ENCODE peak calls at places on chromosomes 5 and 9, in six cellular contexts. One of them, this sample, is unnamed.

GRCh38 chr5:124823336-124823849 is 77.0 kb upstream of the ZNF608 start:
- DNase-seq in suprapubic skin: no peak
- DNase-seq in HepG2: no peak
- DNase-seq in GM12878: no peak
- DNase-seq in sigmoid colon: no peak
- DNase-seq in transverse colon: no peak
- DNase-seq in this sample: no peak

GRCh38 chr5:30698217-30698616 is 495.3 kb upstream of the CDH6 start:
- DNase-seq in suprapubic skin: no peak
- DNase-seq in HepG2: no peak
- DNase-seq in GM12878: no peak
- DNase-seq in sigmoid colon: no peak
- DNase-seq in transverse colon: no peak
- DNase-seq in this sample: no peak

GRCh38 chr9:116124472-116125040 is 29.0 kb upstream of the PAPPA start:
- DNase-seq in suprapubic skin: no peak
- DNase-seq in HepG2: no peak
- DNase-seq in GM12878: no peak
- DNase-seq in sigmoid colon: no peak
- DNase-seq in transverse colon: no peak
- DNase-seq in this sample: no peak

GRCh38 chr9:125486109-125486508 is 220.9 kb downstream of the MAPKAP1 start:
- DNase-seq in suprapubic skin: no peak
- DNase-seq in HepG2: peak
- DNase-seq in GM12878: no peak
- DNase-seq in sigmoid colon: no peak
- DNase-seq in transverse colon: no peak
- DNase-seq in this sample: no peak

GRCh38 chr5:53448851-53449250 is 31.6 kb upstream of the FST start:
- DNase-seq in suprapubic skin: no peak
- DNase-seq in HepG2: no peak
- DNase-seq in GM12878: no peak
- DNase-seq in sigmoid colon: no peak
- DNase-seq in transverse colon: no peak
- DNase-seq in this sample: no peak

GRCh38 chr9:119811030-119811429 is 441.8 kb upstream of the BRINP1 start:
- DNase-seq in suprapubic skin: no peak
- DNase-seq in HepG2: no peak
- DNase-seq in GM12878: no peak
- DNase-seq in sigmoid colon: no peak
- DNase-seq in transverse colon: no peak
- DNase-seq in this sample: no peak

GRCh38 chr9:73845954-73846690 is 651.0 kb upstream of the RORB start:
- DNase-seq in suprapubic skin: no peak
- DNase-seq in HepG2: no peak
- DNase-seq in GM12878: no peak
- DNase-seq in sigmoid colon: no peak
- DNase-seq in transverse colon: no peak
- DNase-seq in this sample: no peak

GRCh38 chr9:117926031-117926655 is 221.9 kb downstream of the TLR4 start:
- DNase-seq in suprapubic skin: no peak
- DNase-seq in HepG2: no peak
- DNase-seq in GM12878: no peak
- DNase-seq in sigmoid colon: no peak
- DNase-seq in transverse colon: no peak
- DNase-seq in this sample: no peak

GRCh38 chr9:28120241-28121025 is 547.2 kb upstream of the C9orf72 start:
- DNase-seq in suprapubic skin: no peak
- DNase-seq in HepG2: no peak
- DNase-seq in GM12878: no peak
- DNase-seq in sigmoid colon: no peak
- DNase-seq in transverse colon: no peak
- DNase-seq in this sample: no peak

GRCh38 chr9:36623280-36623679 is 50.6 kb downstream of the MELK start:
- DNase-seq in suprapubic skin: no peak
- DNase-seq in HepG2: no peak
- DNase-seq in GM12878: no peak
- DNase-seq in sigmoid colon: no peak
- DNase-seq in transverse colon: no peak
- DNase-seq in this sample: no peak

GRCh38 chr9:37679649-37680402 is 29.1 kb downstream of the FRMPD1 start:
- DNase-seq in suprapubic skin: no peak
- DNase-seq in HepG2: no peak
- DNase-seq in GM12878: no peak
- DNase-seq in sigmoid colon: no peak
- DNase-seq in transverse colon: no peak
- DNase-seq in this sample: no peak

GRCh38 chr9:17229945-17230560 is 95.2 kb downstream of the CNTLN start:
- DNase-seq in suprapubic skin: no peak
- DNase-seq in HepG2: peak
- DNase-seq in GM12878: no peak
- DNase-seq in sigmoid colon: no peak
- DNase-seq in transverse colon: no peak
- DNase-seq in this sample: no peak

GRCh38 chr5:6601271-6601670 is 31.6 kb downstream of the NSUN2 start:
- DNase-seq in suprapubic skin: no peak
- DNase-seq in HepG2: no peak
- DNase-seq in GM12878: no peak
- DNase-seq in sigmoid colon: no peak
- DNase-seq in transverse colon: no peak
- DNase-seq in this sample: no peak

GRCh38 chr5:64333891-64334290 is 168.2 kb downstream of the RNF180 start:
- DNase-seq in suprapubic skin: no peak
- DNase-seq in HepG2: no peak
- DNase-seq in GM12878: no peak
- DNase-seq in sigmoid colon: no peak
- DNase-seq in transverse colon: no peak
- DNase-seq in this sample: no peak

GRCh38 chr5:22627029-22627428 is 226.1 kb downstream of the CDH12 start:
- DNase-seq in suprapubic skin: no peak
- DNase-seq in HepG2: no peak
- DNase-seq in GM12878: no peak
- DNase-seq in sigmoid colon: no peak
- DNase-seq in transverse colon: no peak
- DNase-seq in this sample: no peak

GRCh38 chr5:39437469-39437868 is 12.7 kb upstream of the DAB2 start:
- DNase-seq in suprapubic skin: no peak
- DNase-seq in HepG2: peak
- DNase-seq in GM12878: no peak
- DNase-seq in sigmoid colon: no peak
- DNase-seq in transverse colon: peak
- DNase-seq in this sample: no peak

GRCh38 chr9:114001794-114002261 is 76.3 kb downstream of the AMBP start:
- DNase-seq in suprapubic skin: peak
- DNase-seq in HepG2: no peak
- DNase-seq in GM12878: no peak
- DNase-seq in sigmoid colon: no peak
- DNase-seq in transverse colon: no peak
- DNase-seq in this sample: peak

GRCh38 chr9:115157245-115157674 is 39.3 kb upstream of the TNC start:
- DNase-seq in suprapubic skin: no peak
- DNase-seq in HepG2: no peak
- DNase-seq in GM12878: no peak
- DNase-seq in sigmoid colon: peak
- DNase-seq in transverse colon: no peak
- DNase-seq in this sample: no peak

GRCh38 chr9:125176632-125177031 is 13.0 kb downstream of the PPP6C start:
- DNase-seq in suprapubic skin: no peak
- DNase-seq in HepG2: no peak
- DNase-seq in GM12878: no peak
- DNase-seq in sigmoid colon: no peak
- DNase-seq in transverse colon: no peak
- DNase-seq in this sample: no peak

GRCh38 chr9:132135456-132135855 is 26.4 kb upstream of the NTNG2 start:
- DNase-seq in suprapubic skin: no peak
- DNase-seq in HepG2: no peak
- DNase-seq in GM12878: no peak
- DNase-seq in sigmoid colon: no peak
- DNase-seq in transverse colon: no peak
- DNase-seq in this sample: no peak

GRCh38 chr9:117164512-117164911 is 250.3 kb downstream of the ASTN2 start:
- DNase-seq in suprapubic skin: no peak
- DNase-seq in HepG2: no peak
- DNase-seq in GM12878: no peak
- DNase-seq in sigmoid colon: no peak
- DNase-seq in transverse colon: no peak
- DNase-seq in this sample: no peak

GRCh38 chr5:66744040-66744439 is 147.8 kb downstream of the MAST4 start:
- DNase-seq in suprapubic skin: no peak
- DNase-seq in HepG2: no peak
- DNase-seq in GM12878: no peak
- DNase-seq in sigmoid colon: no peak
- DNase-seq in transverse colon: no peak
- DNase-seq in this sample: no peak
- TF ChIP-seq POLR2A in suprapubic skin: no peak
- TF ChIP-seq POLR2A in HepG2: no peak
- TF ChIP-seq POLR2A in GM12878: no peak
- TF ChIP-seq POLR2A in sigmoid colon: no peak
- TF ChIP-seq POLR2A in transverse colon: no peak
- TF ChIP-seq POLR2A in this sample: no peak

GRCh38 chr5:67640011-67640410 is 443.4 kb upstream of the CD180 start:
- DNase-seq in suprapubic skin: no peak
- DNase-seq in HepG2: no peak
- DNase-seq in GM12878: no peak
- DNase-seq in sigmoid colon: no peak
- DNase-seq in transverse colon: no peak
- DNase-seq in this sample: no peak
- TF ChIP-seq POLR2AphosphoS5 in suprapubic skin: no peak
- TF ChIP-seq POLR2AphosphoS5 in HepG2: no peak
- TF ChIP-seq POLR2AphosphoS5 in GM12878: no peak
- TF ChIP-seq POLR2AphosphoS5 in sigmoid colon: no peak
- TF ChIP-seq POLR2AphosphoS5 in transverse colon: no peak
- TF ChIP-seq POLR2AphosphoS5 in this sample: no peak

GRCh38 chr5:88263349-88263748 is 5.3 kb downstream of the TMEM161B start:
- DNase-seq in suprapubic skin: no peak
- DNase-seq in HepG2: no peak
- DNase-seq in GM12878: no peak
- DNase-seq in sigmoid colon: no peak
- DNase-seq in transverse colon: no peak
- DNase-seq in this sample: no peak

GRCh38 chr5:88269222-88269771 is 652 bp upstream of the TMEM161B start:
- DNase-seq in suprapubic skin: no peak
- DNase-seq in HepG2: peak
- DNase-seq in GM12878: peak
- DNase-seq in sigmoid colon: no peak
- DNase-seq in transverse colon: peak
- DNase-seq in this sample: no peak

GRCh38 chr5:88268414-88269184 is at the start of gene TMEM161B:
- DNase-seq in suprapubic skin: peak
- DNase-seq in HepG2: peak
- DNase-seq in GM12878: peak
- DNase-seq in sigmoid colon: peak
- DNase-seq in transverse colon: peak
- DNase-seq in this sample: peak
- TF ChIP-seq EP300 in suprapubic skin: no peak
- TF ChIP-seq EP300 in HepG2: peak
- TF ChIP-seq EP300 in GM12878: no peak
- TF ChIP-seq EP300 in sigmoid colon: no peak
- TF ChIP-seq EP300 in transverse colon: no peak
- TF ChIP-seq EP300 in this sample: no peak

GRCh38 chr5:171122372-171122771 is 186.7 kb upstream of the TLX3 start:
- DNase-seq in suprapubic skin: no peak
- DNase-seq in HepG2: no peak
- DNase-seq in GM12878: no peak
- DNase-seq in sigmoid colon: no peak
- DNase-seq in transverse colon: no peak
- DNase-seq in this sample: no peak
- TF ChIP-seq POLR2A in suprapubic skin: no peak
- TF ChIP-seq POLR2A in HepG2: no peak
- TF ChIP-seq POLR2A in GM12878: no peak
- TF ChIP-seq POLR2A in sigmoid colon: no peak
- TF ChIP-seq POLR2A in transverse colon: no peak
- TF ChIP-seq POLR2A in this sample: no peak

DNA sequence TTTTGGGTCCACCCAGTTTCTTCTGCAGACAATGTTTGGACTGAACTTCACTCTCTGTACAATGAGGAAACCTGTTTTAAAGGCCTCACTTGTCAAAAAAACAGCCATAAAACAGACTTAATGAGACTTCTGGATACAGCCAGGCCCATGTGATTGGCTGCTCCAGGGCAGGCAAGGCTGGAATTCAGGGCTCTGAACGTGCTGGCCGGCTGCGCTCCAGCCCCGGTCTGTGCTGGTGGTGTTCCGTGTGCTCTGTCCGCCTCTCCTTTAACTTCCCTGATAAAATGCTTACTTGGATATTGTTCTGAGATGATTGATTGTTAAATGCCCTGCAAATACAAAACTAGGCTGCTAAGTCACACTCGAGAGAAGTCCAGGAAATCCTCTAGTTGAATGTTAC is 131.2 kb upstream of the KLF4 start:
- DNase-seq in suprapubic skin: no peak
- DNase-seq in HepG2: no peak
- DNase-seq in GM12878: no peak
- DNase-seq in sigmoid colon: no peak
- DNase-seq in transverse colon: peak
- DNase-seq in this sample: no peak
- TF ChIP-seq POLR2AphosphoS5 in suprapubic skin: no peak
- TF ChIP-seq POLR2AphosphoS5 in HepG2: no peak
- TF ChIP-seq POLR2AphosphoS5 in GM12878: no peak
- TF ChIP-seq POLR2AphosphoS5 in sigmoid colon: no peak
- TF ChIP-seq POLR2AphosphoS5 in transverse colon: no peak
- TF ChIP-seq POLR2AphosphoS5 in this sample: no peak

GRCh38 chr9:88503845-88504764 is 30.9 kb upstream of the NXNL2 start:
- DNase-seq in suprapubic skin: no peak
- DNase-seq in HepG2: no peak
- DNase-seq in GM12878: no peak
- DNase-seq in sigmoid colon: no peak
- DNase-seq in transverse colon: no peak
- DNase-seq in this sample: no peak
- TF ChIP-seq EP300 in suprapubic skin: no peak
- TF ChIP-seq EP300 in HepG2: no peak
- TF ChIP-seq EP300 in GM12878: no peak
- TF ChIP-seq EP300 in sigmoid colon: no peak
- TF ChIP-seq EP300 in transverse colon: no peak
- TF ChIP-seq EP300 in this sample: no peak

DNA sequence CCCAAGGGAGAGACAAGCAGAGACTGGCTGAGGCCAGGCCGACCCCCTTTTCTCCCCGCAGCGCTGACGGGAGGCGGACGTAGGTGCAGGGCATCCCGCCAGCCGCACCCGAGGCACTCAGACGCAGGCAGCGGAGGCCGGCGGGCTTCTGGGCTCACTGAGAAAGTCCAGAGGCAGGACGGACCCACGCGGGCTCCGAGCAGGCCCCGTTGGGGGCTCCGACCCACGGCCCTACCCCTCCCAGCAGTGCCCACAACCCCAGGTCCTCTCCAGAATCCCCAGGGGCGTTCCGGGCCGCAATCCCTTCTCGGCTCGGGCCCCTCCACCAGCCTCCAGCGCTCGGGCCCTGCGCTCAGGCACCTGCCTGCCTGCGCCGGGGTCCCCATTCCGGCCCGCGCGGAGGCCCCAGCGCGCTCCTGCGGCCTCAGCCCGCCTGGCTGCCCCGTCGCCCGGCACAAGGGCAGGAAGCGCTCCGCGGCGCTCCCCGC is 501 bp downstream of the MTMR12 start:
- DNase-seq in suprapubic skin: peak
- DNase-seq in HepG2: no peak
- DNase-seq in GM12878: no peak
- DNase-seq in sigmoid colon: peak
- DNase-seq in transverse colon: peak
- DNase-seq in this sample: peak
- TF ChIP-seq POLR2A in suprapubic skin: no peak
- TF ChIP-seq POLR2A in HepG2: peak
- TF ChIP-seq POLR2A in GM12878: peak
- TF ChIP-seq POLR2A in sigmoid colon: peak
- TF ChIP-seq POLR2A in transverse colon: peak
- TF ChIP-seq POLR2A in this sample: no peak